ENCODE peak calls at places on chromosome 22, in four cellular contexts. Q is AG09319, V is left ventricle myocardium inferior, H is fibroblast of lung. O is an unnamed sample.
A peak's percentile ranks its signal among the peaks of the same experiment; 100 is the strongest.

GRCh38 chr22:39091136-39092081 is 5.6 kb upstream of the APOBEC3H start:
- DNase-seq in Q (no peak), V (no peak), H (no peak), O (no peak)

GRCh38 chr22:26466196-26466595 is 17.4 kb downstream of the HPS4 start:
- DNase-seq in V (no peak), H (no peak), Q (no peak), O (no peak)

GRCh38 chr22:47165998-47166397 is 403.5 kb downstream of the TBC1D22A start:
- DNase-seq in Q (no peak), V (no peak), H (no peak), O (no peak)

GRCh38 chr22:32828150-32828549 is 26.6 kb downstream of the TIMP3 start:
- DNase-seq in V (no peak), H (no peak), Q (no peak), O (no peak)

GRCh38 chr22:30206964-30207363 is 39.6 kb downstream of the LIF start:
- DNase-seq in V (no peak), H (peak; percentile 99), Q (peak; percentile 71), O (peak; percentile 81)

GRCh38 chr22:29706493-29706892 is 13.3 kb upstream of the CABP7 start:
- DNase-seq in Q (no peak), H (peak; percentile 46), V (no peak), O (peak; percentile 69)

GRCh38 chr22:45262195-45262930 is 21.7 kb upstream of the KIAA0930 start:
- DNase-seq in Q (no peak), H (no peak), V (no peak), O (no peak)

GRCh38 chr22:31075961-31076360 is 5.2 kb upstream of the SMTN start:
- DNase-seq in Q (peak; percentile 83), V (peak; percentile 93), H (no peak), O (no peak)

GRCh38 chr22:46916886-46917625 is 154.6 kb downstream of the TBC1D22A start:
- DNase-seq in V (no peak), Q (no peak), H (no peak), O (no peak)

GRCh38 chr22:31876156-31877035 is 67.9 kb upstream of the YWHAH start:
- DNase-seq in Q (no peak), V (no peak), H (no peak), O (no peak)

GRCh38 chr22:27197618-27198017 is 540.2 kb downstream of the MIAT start:
- DNase-seq in Q (no peak), H (no peak), V (no peak), O (no peak)

GRCh38 chr22:26443901-26444300 is 14.8 kb downstream of the ASPHD2 start:
- DNase-seq in Q (no peak), H (no peak), V (no peak), O (no peak)

GRCh38 chr22:27231266-27231665 is 570.3 kb downstream of the MN1 start:
- DNase-seq in Q (no peak), H (no peak), V (no peak), O (no peak)

GRCh38 chr22:47452184-47452583 is 689.7 kb downstream of the TBC1D22A start:
- DNase-seq in Q (no peak), V (no peak), H (no peak), O (peak; percentile 0)

GRCh38 chr22:30947821-30948454 is 20.6 kb downstream of the MORC2 start:
- DNase-seq in H (peak; percentile 36), V (no peak), Q (peak; percentile 31), O (peak; percentile 48)

GRCh38 chr22:44107341-44107740 is 73.4 kb upstream of the PARVG start:
- DNase-seq in Q (no peak), V (no peak), H (peak; percentile 59), O (peak; percentile 82)

GRCh38 chr22:44037519-44038370 is 13.6 kb downstream of the PARVB start:
- DNase-seq in H (peak; percentile 96), V (no peak), Q (peak; percentile 66), O (no peak)

GRCh38 chr22:47105085-47105484 is 342.6 kb downstream of the TBC1D22A start:
- DNase-seq in Q (no peak), H (no peak), V (no peak), O (no peak)

GRCh38 chr22:46089426-46090041 is 60.8 kb upstream of the PPARA start:
- DNase-seq in H (no peak), V (peak; percentile 13), Q (no peak), O (no peak)

GRCh38 chr22:39359659-39360195 is 9.9 kb downstream of the SYNGR1 start:
- DNase-seq in Q (no peak), H (no peak), V (no peak), O (no peak)

GRCh38 chr22:19476023-19476422 is 3.0 kb downstream of the UFD1 start:
- DNase-seq in V (no peak), Q (no peak), H (no peak), O (no peak)

GRCh38 chr22:19479358-19480172 is at the start of gene CDC45:
- DNase-seq in Q (peak; percentile 95), H (peak; percentile 99), V (peak; percentile 96), O (peak; percentile 99)

GRCh38 chr22:19478466-19479357 is at the start of gene UFD1:
- DNase-seq in Q (peak; percentile 54), V (peak; percentile 85), H (peak; percentile 80), O (peak; percentile 92)

GRCh38 chr22:19478086-19478392 is 954 bp downstream of the UFD1 start:
- DNase-seq in V (no peak), H (no peak), Q (no peak), O (no peak)

GRCh38 chr22:19477321-19478085 is 1.5 kb downstream of the UFD1 start:
- DNase-seq in Q (no peak), V (no peak), H (peak; percentile 9), O (no peak)
- TF ChIP-seq CTCF in Q (peak; percentile 21), V (peak; percentile 24), H (peak; percentile 31), O (no peak)

GRCh38 chr22:36510966-36511881 is 4.4 kb upstream of the FOXRED2 start:
- DNase-seq in Q (no peak), V (no peak), H (peak; percentile 44), O (peak; percentile 82)
- TF ChIP-seq CTCF in Q (peak; percentile 64), V (peak; percentile 66), H (peak; percentile 75), O (peak; percentile 61)

GRCh38 chr22:41968601-41969000 is 642 bp upstream of the SEPTIN3 start:
- DNase-seq in V (no peak), H (no peak), Q (no peak), O (no peak)

GRCh38 chr22:41964106-41964494 is 5.1 kb upstream of the SEPTIN3 start:
- DNase-seq in V (no peak), H (no peak), Q (no peak), O (no peak)

GRCh38 chr22:41966225-41966606 is 3.0 kb upstream of the SEPTIN3 start:
- DNase-seq in V (no peak), Q (no peak), H (no peak), O (no peak)

GRCh38 chr22:41969110-41969646 is at the start of gene SEPTIN3:
- DNase-seq in H (no peak), Q (no peak), V (no peak), O (no peak)

GRCh38 chr22:41966607-41967240 is 2.5 kb upstream of the SEPTIN3 start:
- DNase-seq in V (no peak), Q (peak; percentile 78), H (peak; percentile 84), O (peak; percentile 83)
- TF ChIP-seq CTCF in V (peak; percentile 48), Q (peak; percentile 47), H (peak; percentile 37), O (peak; percentile 73)

GRCh38 chr22:49699928-49700498 is 127.7 kb downstream of the BRD1 start:
- DNase-seq in H (no peak), Q (no peak), V (no peak), O (no peak)

GRCh38 chr22:49701380-49702067 is 126.1 kb downstream of the BRD1 start:
- DNase-seq in V (no peak), H (no peak), Q (no peak), O (peak; percentile 25)

GRCh38 chr22:49703391-49703926 is 124.2 kb downstream of the BRD1 start:
- DNase-seq in Q (no peak), H (no peak), V (no peak), O (no peak)

GRCh38 chr22:49703990-49704344 is 123.7 kb downstream of the BRD1 start:
- DNase-seq in Q (no peak), H (no peak), V (no peak), O (no peak)

GRCh38 chr22:49702068-49702397 is 125.6 kb downstream of the BRD1 start:
- DNase-seq in H (no peak), Q (no peak), V (no peak), O (no peak)
- TF ChIP-seq CTCF in H (no peak), Q (no peak), V (no peak), O (no peak)

GRCh38 chr22:23856721-23857605 is 712 bp upstream of the SLC2A11 start:
- DNase-seq in H (peak; percentile 64), Q (peak; percentile 44), V (no peak), O (peak; percentile 83)
- TF ChIP-seq CTCF in H (peak; percentile 23), Q (peak; percentile 4), V (peak; percentile 30), O (no peak)

GRCh38 chr22:19970479-19971275 is 29.1 kb upstream of the TXNRD2 start:
- DNase-seq in H (peak; percentile 35), Q (no peak), V (peak; percentile 71), O (peak; percentile 77)
- TF ChIP-seq CTCF in H (peak; percentile 83), Q (peak; percentile 87), V (peak; percentile 98), O (peak; percentile 73)

GRCh38 chr22:41488596-41489385 is 19.9 kb downstream of the ACO2 start:
- DNase-seq in Q (no peak), V (no peak), H (no peak), O (no peak)
- TF ChIP-seq CTCF in Q (no peak), V (no peak), H (no peak), O (no peak)

DNA sequence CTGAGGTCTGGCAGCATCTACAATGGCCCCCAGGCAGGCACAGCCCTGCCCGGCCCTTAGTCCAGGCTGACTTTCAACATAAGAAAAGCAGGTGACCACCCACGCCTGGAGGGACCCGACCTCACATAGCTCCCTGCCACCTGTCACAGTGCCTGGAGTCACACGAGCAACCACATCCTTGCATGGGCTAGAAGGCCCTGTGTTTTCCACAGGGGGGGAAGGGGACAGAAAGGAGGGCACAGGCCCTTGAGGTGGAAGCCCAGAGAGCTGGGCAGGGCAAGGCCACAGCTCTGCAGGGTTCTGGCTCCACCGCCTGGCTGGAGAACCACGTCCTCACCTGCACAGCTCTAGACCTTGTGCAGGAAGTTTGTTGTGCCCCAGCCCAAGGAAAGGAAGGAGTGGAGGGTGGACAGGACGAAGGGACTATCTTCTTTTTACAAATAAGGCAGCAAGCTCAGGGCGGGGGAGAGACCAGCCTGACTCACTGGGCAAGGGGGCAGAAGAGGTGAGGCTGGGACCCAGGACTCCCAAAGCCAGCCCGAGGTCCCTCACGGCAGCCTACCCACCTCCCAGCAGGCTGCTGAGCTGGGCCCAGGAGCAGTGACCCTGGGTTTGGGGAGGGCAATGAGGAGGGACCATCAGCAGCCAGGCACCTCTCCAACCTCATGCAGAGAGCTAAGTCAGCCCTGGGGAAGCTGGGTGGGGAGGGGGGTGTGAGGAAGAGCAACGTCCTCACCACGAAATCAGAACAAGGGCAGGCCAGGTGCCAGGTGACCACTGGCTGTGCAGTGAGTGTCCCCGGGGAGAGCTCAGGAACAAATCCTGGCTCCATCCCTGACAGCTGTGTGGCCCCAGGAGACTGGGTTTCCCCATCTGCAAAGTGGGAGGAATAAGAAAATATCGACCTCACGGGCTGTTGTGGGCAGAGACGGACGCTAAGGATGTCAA is 4.3 kb downstream of the C1QTNF6 start:
- DNase-seq in Q (no peak), H (no peak), V (peak; percentile 26), O (no peak)
- TF ChIP-seq CTCF in Q (no peak), H (no peak), V (no peak), O (peak; percentile 27)

DNA sequence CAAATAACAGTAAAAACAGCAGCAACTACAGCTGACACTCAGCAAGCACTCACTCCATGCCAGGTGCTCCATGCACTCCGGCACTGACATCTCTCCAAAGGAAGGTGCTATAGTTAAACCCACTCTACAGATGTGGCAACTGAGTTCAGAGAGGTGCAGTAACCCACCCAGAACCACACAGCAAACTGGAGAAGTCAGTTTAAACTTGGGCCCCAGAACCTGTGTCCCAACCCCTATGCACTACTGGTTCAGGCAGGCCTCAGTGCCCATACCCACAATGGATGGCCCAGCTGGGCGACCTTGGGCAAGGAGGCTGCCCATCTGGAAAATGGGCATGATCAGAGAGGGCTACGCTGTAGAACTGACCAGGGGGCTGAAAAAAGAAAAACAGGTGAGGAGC is 26.4 kb upstream of the TCF20 start:
- DNase-seq in V (no peak), Q (no peak), H (no peak), O (no peak)
- TF ChIP-seq CTCF in V (no peak), Q (no peak), H (no peak), O (no peak)